ENCODE peak calls at places on chromosomes 12 and 14, in seven cellular contexts. S is H9, V is IMR-90, W is neuronal stem cell, P is mesendoderm, T is H1, N is mesenchymal stem cell. Y is an unnamed sample.

GRCh38 chr12:130500835-130501330 is 163.2 kb downstream of the PIWIL1 start:
- DNase-seq in S (no peak), V (no peak), W (no peak), P (no peak), T (no peak), N (no peak), Y (no peak)

GRCh38 chr14:59310644-59311043 is 122.2 kb downstream of the DAAM1 start:
- DNase-seq in S (no peak), V (no peak), W (no peak), P (no peak), T (no peak), N (peak), Y (no peak)

GRCh38 chr14:26548431-26548830 is 49.4 kb downstream of the NOVA1 start:
- DNase-seq in S (no peak), V (no peak), W (no peak), P (no peak), T (no peak), N (no peak), Y (no peak)

GRCh38 chr12:42670719-42671118 is 81.2 kb upstream of the PRICKLE1 start:
- DNase-seq in S (no peak), V (no peak), W (no peak), P (no peak), T (no peak), N (no peak), Y (no peak)

GRCh38 chr12:123761841-123762714 is at the start of gene DNAH10:
- DNase-seq in S (peak), V (no peak), W (peak), P (peak), T (peak), N (peak), Y (peak)

GRCh38 chr12:60194682-60195081 is 598.9 kb downstream of the SLC16A7 start:
- DNase-seq in S (no peak), V (peak), W (no peak), P (peak), T (no peak), N (peak), Y (no peak)

GRCh38 chr12:57735198-57735855 is 3.2 kb downstream of the AGAP2 start:
- DNase-seq in S (peak), V (no peak), W (no peak), P (peak), T (no peak), N (no peak), Y (no peak)

GRCh38 chr12:96427269-96427729 is 27.1 kb upstream of the CDK17 start:
- DNase-seq in S (peak), V (peak), W (peak), P (peak), T (no peak), N (peak), Y (peak)

GRCh38 chr14:60266021-60266937 is 17.3 kb downstream of the PPM1A start:
- DNase-seq in S (no peak), V (no peak), W (no peak), P (peak), T (no peak), N (no peak), Y (peak)

GRCh38 chr14:98761993-98762392 is 510.0 kb downstream of the BCL11B start:
- DNase-seq in S (no peak), V (no peak), W (no peak), P (no peak), T (no peak), N (no peak), Y (no peak)

GRCh38 chr14:72975776-72976175 is 49.5 kb downstream of the DCAF4 start:
- DNase-seq in S (no peak), V (no peak), W (no peak), P (peak), T (no peak), N (no peak), Y (no peak)

GRCh38 chr12:25463005-25463404 is 90.1 kb downstream of the LMNTD1 start:
- DNase-seq in S (no peak), V (no peak), W (no peak), P (no peak), T (no peak), N (no peak), Y (no peak)

GRCh38 chr12:124646385-124647230 is 79.2 kb upstream of the NCOR2 start:
- DNase-seq in S (no peak), V (no peak), W (no peak), P (no peak), T (peak), N (no peak), Y (no peak)

GRCh38 chr14:22387776-22388241 is 201.2 kb downstream of the DAD1 start:
- DNase-seq in S (peak), V (no peak), W (no peak), P (no peak), T (no peak), N (no peak), Y (no peak)

GRCh38 chr12:103085541-103085940 is 128.1 kb downstream of the ASCL1 start:
- DNase-seq in S (no peak), V (no peak), W (no peak), P (no peak), T (no peak), N (no peak), Y (no peak)

GRCh38 chr12:66379613-66380012 is 77.3 kb downstream of the HELB start:
- DNase-seq in S (no peak), V (no peak), W (no peak), P (no peak), T (no peak), N (no peak), Y (no peak)

GRCh38 chr14:68312884-68313725 is 479.8 kb downstream of the ZFP36L1 start:
- DNase-seq in S (no peak), V (no peak), W (no peak), P (no peak), T (no peak), N (no peak), Y (no peak)

GRCh38 chr12:86662464-86662863 is 406.3 kb upstream of the MGAT4C start:
- DNase-seq in S (no peak), V (no peak), W (no peak), P (no peak), T (no peak), N (no peak), Y (no peak)

GRCh38 chr12:67592228-67593011 is 56.1 kb upstream of the DYRK2 start:
- DNase-seq in S (no peak), V (peak), W (no peak), P (no peak), T (no peak), N (peak), Y (peak)

GRCh38 chr14:35078082-35078481 is 32.0 kb downstream of the FAM177A1 start:
- DNase-seq in S (no peak), V (no peak), W (no peak), P (no peak), T (no peak), N (no peak), Y (no peak)

GRCh38 chr14:90302529-90303303 is 29.0 kb downstream of the NRDE2 start:
- DNase-seq in S (no peak), V (no peak), W (no peak), P (peak), T (no peak), N (no peak), Y (no peak)
- H3K18ac ChIP-seq in S (no peak), V (no peak), W (no peak), P (no peak), T (no peak), N (no peak), Y (no peak)

GRCh38 chr14:80954771-80955299 is 586 bp upstream of the TSHR start:
- DNase-seq in S (peak), V (peak), W (peak), P (peak), T (peak), N (peak), Y (peak)
- H3K18ac ChIP-seq in S (no peak), V (no peak), W (peak), P (no peak), T (no peak), N (no peak), Y (no peak)

GRCh38 chr12:4584281-4584680 is 22.3 kb downstream of the DYRK4 start:
- DNase-seq in S (no peak), V (no peak), W (no peak), P (no peak), T (peak), N (no peak), Y (no peak)
- H3K18ac ChIP-seq in S (no peak), V (no peak), W (no peak), P (no peak), T (no peak), N (no peak), Y (no peak)

GRCh38 chr14:69354383-69355154 is 43.5 kb downstream of the ERH start:
- DNase-seq in S (no peak), V (peak), W (no peak), P (no peak), T (no peak), N (peak), Y (no peak)

GRCh38 chr14:69351385-69351784 is 46.7 kb downstream of the ERH start:
- DNase-seq in S (no peak), V (no peak), W (no peak), P (no peak), T (no peak), N (no peak), Y (no peak)

GRCh38 chr14:69350892-69351291 is 47.2 kb downstream of the ERH start:
- DNase-seq in S (no peak), V (no peak), W (no peak), P (peak), T (no peak), N (no peak), Y (no peak)

GRCh38 chr14:69353168-69353567 is 44.9 kb downstream of the ERH start:
- DNase-seq in S (no peak), V (no peak), W (no peak), P (no peak), T (no peak), N (no peak), Y (no peak)

GRCh38 chr14:69351911-69352310 is 46.2 kb downstream of the ERH start:
- DNase-seq in S (no peak), V (no peak), W (no peak), P (no peak), T (no peak), N (no peak), Y (no peak)
- H3K18ac ChIP-seq in S (no peak), V (no peak), W (no peak), P (no peak), T (no peak), N (no peak), Y (no peak)

GRCh38 chr12:51589557-51590176 is 1.4 kb upstream of the SCN8A start:
- DNase-seq in S (no peak), V (no peak), W (no peak), P (no peak), T (no peak), N (no peak), Y (no peak)
- H3K18ac ChIP-seq in S (no peak), V (no peak), W (no peak), P (no peak), T (no peak), N (no peak), Y (no peak)

GRCh38 chr12:85659754-85660530 is 176.3 kb downstream of the RASSF9 start:
- DNase-seq in S (no peak), V (no peak), W (no peak), P (no peak), T (no peak), N (no peak), Y (no peak)
- H3K18ac ChIP-seq in S (no peak), V (no peak), W (no peak), P (no peak), T (no peak), N (no peak), Y (no peak)

GRCh38 chr14:92568621-92569479 is 55.3 kb downstream of the RIN3 start:
- DNase-seq in S (no peak), V (no peak), W (no peak), P (no peak), T (no peak), N (no peak), Y (no peak)

GRCh38 chr14:92567173-92567725 is 53.7 kb downstream of the RIN3 start:
- DNase-seq in S (no peak), V (no peak), W (no peak), P (no peak), T (no peak), N (no peak), Y (no peak)

GRCh38 chr14:92573761-92574498 is 60.3 kb downstream of the RIN3 start:
- DNase-seq in S (peak), V (no peak), W (no peak), P (no peak), T (no peak), N (no peak), Y (no peak)

GRCh38 chr14:92572050-92572449 is 58.5 kb downstream of the RIN3 start:
- DNase-seq in S (no peak), V (no peak), W (no peak), P (no peak), T (no peak), N (no peak), Y (no peak)

DNA sequence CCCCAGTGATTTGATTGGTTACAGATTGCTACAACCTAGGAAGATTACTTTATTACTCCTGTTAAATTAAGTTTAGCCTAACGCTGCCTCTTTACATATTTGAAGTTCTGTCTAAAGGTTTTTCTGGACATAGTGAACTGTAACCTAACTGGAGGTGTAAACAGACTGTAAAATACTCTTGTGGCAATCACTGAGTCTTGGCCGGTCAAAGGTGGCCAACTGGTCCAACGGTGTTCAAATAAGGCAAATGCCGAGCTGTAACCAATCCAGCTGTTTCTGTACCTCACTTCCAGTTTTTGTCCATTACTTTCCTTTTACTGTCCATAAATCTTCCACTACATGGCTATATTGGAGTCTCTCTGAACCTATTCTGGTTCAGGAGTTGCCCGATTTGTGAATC is 57.3 kb downstream of the RIN3 start:
- DNase-seq in S (no peak), V (no peak), W (no peak), P (no peak), T (no peak), N (no peak), Y (no peak)
- H3K18ac ChIP-seq in S (no peak), V (no peak), W (no peak), P (no peak), T (no peak), N (no peak), Y (no peak)

DNA sequence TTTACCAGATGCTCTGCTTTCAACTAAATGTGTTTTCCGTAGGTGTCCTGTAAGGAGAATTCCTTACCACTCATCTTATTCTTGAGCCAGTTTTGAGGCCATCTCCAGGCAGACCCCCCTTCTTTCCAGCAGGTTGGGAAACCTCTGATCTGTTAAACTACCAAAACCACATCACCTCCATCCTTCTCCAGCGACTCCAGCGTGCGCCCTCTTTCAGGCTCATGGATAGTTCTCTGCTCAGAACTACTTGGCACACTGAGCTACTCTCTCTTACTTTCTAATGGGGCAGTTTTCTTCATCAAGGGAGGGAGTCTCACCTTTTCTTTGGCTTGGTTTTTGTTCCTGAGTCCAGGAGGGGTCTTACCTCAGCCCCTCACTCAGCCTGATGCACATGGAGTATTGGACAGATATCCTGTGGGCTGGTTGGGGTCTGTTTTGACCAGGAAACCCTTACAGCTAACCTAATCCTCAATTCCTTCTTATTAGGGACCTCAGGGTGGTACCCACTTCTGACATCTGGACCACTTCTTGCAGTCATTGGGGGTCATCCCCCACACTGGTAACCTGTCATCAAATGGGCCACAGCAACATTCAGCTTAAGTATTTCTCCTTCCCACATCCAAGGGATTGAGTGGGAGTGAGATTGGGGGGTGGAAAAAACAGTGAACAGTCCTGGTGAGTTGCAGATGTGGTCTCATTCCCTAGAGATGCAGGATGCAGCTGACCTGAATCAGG is 5.2 kb downstream of the DHRS2 start:
- DNase-seq in S (no peak), V (no peak), W (no peak), P (no peak), T (no peak), N (no peak), Y (no peak)
- H3K18ac ChIP-seq in S (no peak), V (no peak), W (no peak), P (no peak), T (no peak), N (no peak), Y (no peak)